ENCODE peak calls at places on chromosomes 3 and 15, in eight cellular contexts. V is hippocampal formation; Y is activated effector memory CD4-positive, alpha-beta T cell treated with anti-CD3 and anti-CD28 coated beads, Interleukin-2, amount 50 U/mL, for 16 hours; R is LNCaP clone FGC; Z is CD8-positive, alpha-beta memory T cell; W is endothelial cell; H is NCI-H510A treated with DMSO at 0.1 percent for 48 hours; F is glomerular endothelial cell. S is an unnamed sample.
A peak's percentile ranks its signal among the peaks of the same experiment; 100 is the strongest.

GRCh38 chr3:42336103-42336502 is 70.1 kb upstream of the CCK start:
- DNase-seq in V (no peak), Y (no peak), R (no peak), Z (no peak), W (no peak), H (no peak), F (no peak), S (no peak)

GRCh38 chr15:30962079-30962478 is 29.3 kb downstream of the MTMR10 start:
- DNase-seq in V (peak; percentile 77), Y (no peak), R (no peak), Z (no peak), W (no peak), H (no peak), F (no peak), S (no peak)

GRCh38 chr15:34436126-34436955 is 1.3 kb downstream of the GOLGA8A start:
- DNase-seq in V (no peak), Y (peak; percentile 68), R (no peak), Z (no peak), W (no peak), H (no peak), F (no peak), S (peak; percentile 48)

GRCh38 chr3:186209810-186210752 is 101.2 kb upstream of the ETV5 start:
- DNase-seq in V (peak; percentile 93), Y (no peak), R (no peak), Z (no peak), W (no peak), H (peak; percentile 76), F (no peak), S (no peak)

GRCh38 chr3:43779850-43780249 is 89.1 kb downstream of the ABHD5 start:
- DNase-seq in V (no peak), Y (no peak), R (no peak), Z (no peak), W (no peak), H (no peak), F (no peak), S (no peak)

GRCh38 chr3:156161172-156161571 is 40.8 kb downstream of the KCNAB1 start:
- DNase-seq in V (no peak), Y (no peak), R (no peak), Z (peak; percentile 6), W (no peak), H (no peak), F (no peak), S (peak; percentile 63)

GRCh38 chr15:81924667-81925183 is 121.1 kb downstream of the MEX3B start:
- DNase-seq in V (no peak), Y (no peak), R (no peak), Z (no peak), W (no peak), H (no peak), F (no peak), S (no peak)

GRCh38 chr3:14789221-14789620 is 29.5 kb upstream of the FGD5 start:
- DNase-seq in V (no peak), Y (no peak), R (no peak), Z (no peak), W (no peak), H (no peak), F (no peak), S (no peak)

GRCh38 chr3:78606756-78607155 is 1161.0 kb downstream of the ROBO1 start:
- DNase-seq in V (no peak), Y (no peak), R (no peak), Z (no peak), W (no peak), H (no peak), F (no peak), S (no peak)

GRCh38 chr3:195209083-195209835 is 61.7 kb downstream of the XXYLT1 start:
- DNase-seq in V (no peak), Y (peak; percentile 48), R (no peak), Z (no peak), W (no peak), H (no peak), F (no peak), S (no peak)

GRCh38 chr3:45105855-45106655 is 40.1 kb downstream of the CDCP1 start:
- DNase-seq in V (no peak), Y (peak; percentile 84), R (no peak), Z (peak; percentile 18), W (no peak), H (no peak), F (no peak), S (peak; percentile 78)

GRCh38 chr3:128620268-128620691 is 30.3 kb downstream of the RPN1 start:
- DNase-seq in V (no peak), Y (no peak), R (no peak), Z (no peak), W (no peak), H (no peak), F (no peak), S (no peak)

GRCh38 chr15:38707802-38708671 is 143.4 kb upstream of the RASGRP1 start:
- DNase-seq in V (peak; percentile 36), Y (peak; percentile 72), R (peak; percentile 57), Z (no peak), W (peak; percentile 48), H (peak; percentile 43), F (peak; percentile 84), S (peak; percentile 36)

GRCh38 chr3:147157629-147158028 is 248.7 kb downstream of the ZIC4 start:
- DNase-seq in V (no peak), Y (no peak), R (no peak), Z (no peak), W (no peak), H (no peak), F (no peak), S (no peak)

GRCh38 chr15:58440181-58440910 is 8.6 kb downstream of the LIPC start:
- DNase-seq in V (no peak), Y (no peak), R (peak; percentile 46), Z (no peak), W (no peak), H (no peak), F (peak; percentile 68), S (no peak)

GRCh38 chr15:63891763-63892123 is 58.0 kb upstream of the HERC1 start:
- DNase-seq in V (no peak), Y (no peak), R (no peak), Z (no peak), W (no peak), H (no peak), F (no peak), S (no peak)

GRCh38 chr3:135516143-135516542 is 449.4 kb upstream of the PPP2R3A start:
- DNase-seq in V (no peak), Y (no peak), R (no peak), Z (no peak), W (no peak), H (no peak), F (no peak), S (no peak)

GRCh38 chr3:55202320-55202719 is 274.5 kb upstream of the LRTM1 start:
- DNase-seq in V (no peak), Y (no peak), R (no peak), Z (no peak), W (no peak), H (no peak), F (no peak), S (no peak)

GRCh38 chr3:181446741-181447140 is 265.0 kb upstream of the SOX2 start:
- DNase-seq in V (no peak), Y (no peak), R (no peak), Z (no peak), W (no peak), H (no peak), F (no peak), S (no peak)

GRCh38 chr15:72155021-72155621 is 36.9 kb downstream of the SENP8 start:
- DNase-seq in V (no peak), Y (no peak), R (peak; percentile 96), Z (no peak), W (no peak), H (peak; percentile 39), F (no peak), S (no peak)

GRCh38 chr15:68051109-68051508 is 3.0 kb upstream of the PIAS1 start:
- DNase-seq in V (no peak), Y (no peak), R (no peak), Z (no peak), W (no peak), H (no peak), F (no peak), S (no peak)

GRCh38 chr15:55879181-55879580 is 114.2 kb downstream of the NEDD4 start:
- DNase-seq in V (no peak), Y (no peak), R (no peak), Z (no peak), W (no peak), H (no peak), F (no peak), S (no peak)

GRCh38 chr3:135007622-135008021 is 212.6 kb downstream of the EPHB1 start:
- DNase-seq in V (no peak), Y (no peak), R (no peak), Z (no peak), W (no peak), H (no peak), F (peak; percentile 14), S (no peak)

GRCh38 chr3:13178107-13178506 is 104.9 kb upstream of the IQSEC1 start:
- DNase-seq in V (no peak), Y (no peak), R (no peak), Z (no peak), W (no peak), H (no peak), F (no peak), S (no peak)

GRCh38 chr15:28107111-28107893 is 8.2 kb upstream of the OCA2 start:
- DNase-seq in V (no peak), Y (no peak), R (no peak), Z (no peak), W (peak; percentile 45), H (no peak), F (no peak), S (no peak)

GRCh38 chr15:78680416-78681068 is 39.5 kb upstream of the CHRNB4 start:
- DNase-seq in V (no peak), Y (peak; percentile 33), R (no peak), Z (no peak), W (no peak), H (no peak), F (no peak), S (no peak)

GRCh38 chr3:4748701-4749378 is 230.4 kb upstream of the BHLHE40 start:
- DNase-seq in V (peak; percentile 42), Y (no peak), R (no peak), Z (no peak), W (no peak), H (no peak), F (no peak), S (no peak)

GRCh38 chr3:52606373-52607085 is 70.1 kb downstream of the UQCC5 start:
- DNase-seq in V (no peak), Y (no peak), R (peak; percentile 93), Z (no peak), W (no peak), H (peak; percentile 76), F (no peak), S (no peak)

GRCh38 chr3:192879346-192880031 is 38.2 kb downstream of the MB21D2 start:
- DNase-seq in V (no peak), Y (no peak), R (no peak), Z (no peak), W (no peak), H (no peak), F (no peak), S (no peak)

GRCh38 chr3:117814975-117815374 is 1105.4 kb downstream of the TUSC7 start:
- DNase-seq in V (no peak), Y (no peak), R (no peak), Z (no peak), W (no peak), H (no peak), F (no peak), S (no peak)

GRCh38 chr3:134002326-134002725 is 27.4 kb downstream of the SLCO2A1 start:
- DNase-seq in V (no peak), Y (no peak), R (no peak), Z (no peak), W (no peak), H (no peak), F (no peak), S (no peak)

S was measured in central memory CD4-positive, alpha-beta T cell.